ENCODE peak calls at places on chromosomes 4 and X, in six cellular contexts. One of them, this sample, is unnamed. For H3K4me1, the result is how much of the 10 kb centered on the place peaks cover.

GRCh38 chrX:77451041-77451440 is 3.9 kb downstream of the FGF16 start:
- DNase-seq in GM12878: no peak
- DNase-seq in tibial nerve: no peak
- DNase-seq in body of pancreas: no peak
- DNase-seq in HCT116: no peak
- DNase-seq in gastrocnemius medialis: no peak
- DNase-seq in this sample: no peak

GRCh38 chr4:159487284-159487747 is 384.4 kb downstream of the RAPGEF2 start:
- DNase-seq in GM12878: peak
- DNase-seq in tibial nerve: no peak
- DNase-seq in HCT116: peak
- DNase-seq in gastrocnemius medialis: peak
- DNase-seq in body of pancreas: peak
- DNase-seq in this sample: no peak

GRCh38 chr4:61588621-61589020 is 388.5 kb downstream of the ADGRL3 start:
- DNase-seq in GM12878: no peak
- DNase-seq in body of pancreas: no peak
- DNase-seq in tibial nerve: no peak
- DNase-seq in gastrocnemius medialis: no peak
- DNase-seq in HCT116: no peak
- DNase-seq in this sample: no peak

GRCh38 chrX:41695464-41695863 is 6.7 kb downstream of the GPR34 start:
- DNase-seq in tibial nerve: no peak
- DNase-seq in gastrocnemius medialis: no peak
- DNase-seq in body of pancreas: no peak
- DNase-seq in GM12878: no peak
- DNase-seq in HCT116: no peak
- DNase-seq in this sample: no peak

GRCh38 chr4:41145571-41146078 is 68.7 kb downstream of the APBB2 start:
- DNase-seq in body of pancreas: no peak
- DNase-seq in GM12878: peak
- DNase-seq in tibial nerve: no peak
- DNase-seq in gastrocnemius medialis: no peak
- DNase-seq in HCT116: no peak
- DNase-seq in this sample: no peak

GRCh38 chr4:166274136-166274761 is 401.2 kb downstream of the TLL1 start:
- DNase-seq in HCT116: no peak
- DNase-seq in GM12878: no peak
- DNase-seq in gastrocnemius medialis: no peak
- DNase-seq in tibial nerve: no peak
- DNase-seq in body of pancreas: no peak
- DNase-seq in this sample: no peak

GRCh38 chr4:110945600-110945999 is 322.7 kb upstream of the PITX2 start:
- DNase-seq in gastrocnemius medialis: no peak
- DNase-seq in HCT116: no peak
- DNase-seq in tibial nerve: no peak
- DNase-seq in GM12878: no peak
- DNase-seq in body of pancreas: no peak
- DNase-seq in this sample: no peak

GRCh38 chr4:31662951-31663350 is 942.8 kb downstream of the PCDH7 start:
- DNase-seq in tibial nerve: no peak
- DNase-seq in body of pancreas: no peak
- DNase-seq in gastrocnemius medialis: no peak
- DNase-seq in HCT116: no peak
- DNase-seq in GM12878: no peak
- DNase-seq in this sample: no peak

GRCh38 chrX:63250253-63250868 is 100.8 kb downstream of the SPIN4 start:
- DNase-seq in body of pancreas: peak
- DNase-seq in gastrocnemius medialis: peak
- DNase-seq in GM12878: peak
- DNase-seq in tibial nerve: no peak
- DNase-seq in HCT116: peak
- DNase-seq in this sample: no peak

GRCh38 chrX:70079297-70079696 is 17.0 kb downstream of the OTUD6A start:
- DNase-seq in tibial nerve: no peak
- DNase-seq in HCT116: no peak
- DNase-seq in GM12878: no peak
- DNase-seq in body of pancreas: no peak
- DNase-seq in gastrocnemius medialis: no peak
- DNase-seq in this sample: no peak

GRCh38 chr4:140703463-140703862 is 52.7 kb downstream of the TBC1D9 start:
- DNase-seq in tibial nerve: no peak
- DNase-seq in GM12878: no peak
- DNase-seq in HCT116: no peak
- DNase-seq in gastrocnemius medialis: no peak
- DNase-seq in body of pancreas: no peak
- DNase-seq in this sample: no peak

GRCh38 chrX:154028502-154029184 is 8.9 kb upstream of the IRAK1 start:
- DNase-seq in HCT116: no peak
- DNase-seq in tibial nerve: no peak
- DNase-seq in GM12878: no peak
- DNase-seq in gastrocnemius medialis: no peak
- DNase-seq in body of pancreas: no peak
- DNase-seq in this sample: no peak

GRCh38 chrX:65463550-65463949 is 71.0 kb downstream of the LAS1L start:
- DNase-seq in gastrocnemius medialis: no peak
- DNase-seq in tibial nerve: no peak
- DNase-seq in GM12878: no peak
- DNase-seq in body of pancreas: no peak
- DNase-seq in HCT116: no peak
- DNase-seq in this sample: no peak

GRCh38 chr4:169147217-169147616 is 123.5 kb downstream of the SH3RF1 start:
- DNase-seq in body of pancreas: no peak
- DNase-seq in GM12878: no peak
- DNase-seq in tibial nerve: no peak
- DNase-seq in HCT116: peak
- DNase-seq in gastrocnemius medialis: no peak
- DNase-seq in this sample: no peak

GRCh38 chr4:152217896-152218295 is 318.0 kb downstream of the FBXW7 start:
- DNase-seq in GM12878: no peak
- DNase-seq in body of pancreas: no peak
- DNase-seq in tibial nerve: no peak
- DNase-seq in gastrocnemius medialis: no peak
- DNase-seq in HCT116: no peak
- DNase-seq in this sample: no peak

GRCh38 chrX:70437921-70438665 is 6.5 kb upstream of the DLG3 start:
- DNase-seq in gastrocnemius medialis: no peak
- DNase-seq in GM12878: no peak
- DNase-seq in body of pancreas: no peak
- DNase-seq in HCT116: no peak
- DNase-seq in tibial nerve: no peak
- DNase-seq in this sample: no peak

GRCh38 chr4:99735822-99736221 is 78.2 kb upstream of the C4orf54 start:
- DNase-seq in body of pancreas: peak
- DNase-seq in HCT116: no peak
- DNase-seq in GM12878: no peak
- DNase-seq in tibial nerve: no peak
- DNase-seq in gastrocnemius medialis: no peak
- DNase-seq in this sample: no peak

GRCh38 chr4:179695175-179695574 is 2252.9 kb upstream of the AGA start:
- DNase-seq in tibial nerve: no peak
- DNase-seq in HCT116: no peak
- DNase-seq in gastrocnemius medialis: no peak
- DNase-seq in GM12878: no peak
- DNase-seq in body of pancreas: no peak
- DNase-seq in this sample: no peak

GRCh38 chrX:80306007-80306406 is 114.2 kb upstream of the TENT5D start:
- DNase-seq in HCT116: no peak
- DNase-seq in gastrocnemius medialis: no peak
- DNase-seq in body of pancreas: no peak
- DNase-seq in GM12878: no peak
- DNase-seq in tibial nerve: no peak
- DNase-seq in this sample: no peak

GRCh38 chr4:42519803-42520417 is 122.6 kb downstream of the SHISA3 start:
- DNase-seq in body of pancreas: peak
- DNase-seq in HCT116: peak
- DNase-seq in gastrocnemius medialis: no peak
- DNase-seq in GM12878: peak
- DNase-seq in tibial nerve: peak
- DNase-seq in this sample: peak

GRCh38 chr4:44629280-44629866 is 22.1 kb downstream of the YIPF7 start:
- DNase-seq in body of pancreas: peak
- DNase-seq in tibial nerve: no peak
- DNase-seq in GM12878: peak
- DNase-seq in gastrocnemius medialis: no peak
- DNase-seq in HCT116: peak
- DNase-seq in this sample: no peak

GRCh38 chr4:67160409-67160808 is 384.9 kb downstream of the CENPC start:
- DNase-seq in tibial nerve: no peak
- DNase-seq in GM12878: no peak
- DNase-seq in body of pancreas: no peak
- DNase-seq in gastrocnemius medialis: no peak
- DNase-seq in HCT116: no peak
- DNase-seq in this sample: no peak

GRCh38 chr4:75705198-75705712 is 19.1 kb upstream of the USO1 start:
- DNase-seq in GM12878: no peak
- DNase-seq in gastrocnemius medialis: no peak
- DNase-seq in body of pancreas: no peak
- DNase-seq in HCT116: no peak
- DNase-seq in tibial nerve: no peak
- DNase-seq in this sample: no peak

GRCh38 chr4:137531951-137532868 is at the start of gene PCDH18:
- DNase-seq in GM12878: peak
- DNase-seq in gastrocnemius medialis: peak
- DNase-seq in tibial nerve: peak
- DNase-seq in body of pancreas: peak
- DNase-seq in HCT116: no peak
- DNase-seq in this sample: peak

GRCh38 chrX:83469551-83469950 is 38.5 kb upstream of the POU3F4 start:
- DNase-seq in body of pancreas: peak
- DNase-seq in gastrocnemius medialis: no peak
- DNase-seq in GM12878: no peak
- DNase-seq in HCT116: no peak
- DNase-seq in tibial nerve: no peak
- DNase-seq in this sample: no peak

GRCh38 chrX:9285342-9285771 is 179.5 kb upstream of the TBL1X start:
- DNase-seq in HCT116: no peak
- DNase-seq in gastrocnemius medialis: no peak
- DNase-seq in GM12878: no peak
- DNase-seq in tibial nerve: no peak
- DNase-seq in body of pancreas: no peak
- DNase-seq in this sample: no peak

DNA sequence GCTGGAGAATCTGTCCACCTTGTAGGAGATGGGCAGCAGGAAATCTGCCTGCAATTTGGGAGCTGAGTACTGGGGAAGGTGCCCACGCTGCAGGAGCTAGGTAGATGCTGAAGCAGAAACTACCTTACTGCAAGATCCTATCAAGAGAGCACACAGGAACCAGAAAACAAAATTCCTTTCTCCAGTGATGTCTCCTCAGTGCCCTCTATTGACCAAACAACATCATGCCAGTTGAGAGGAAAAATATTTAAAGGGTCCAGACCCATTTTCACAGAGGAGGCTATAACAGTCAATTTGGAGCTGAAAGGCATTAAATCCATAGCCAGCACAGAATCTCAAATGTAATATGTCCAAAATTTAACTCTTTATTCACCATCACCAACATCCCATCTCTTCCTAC is 406.8 kb downstream of the SLITRK2 start:
- DNase-seq in HCT116: no peak
- DNase-seq in body of pancreas: no peak
- DNase-seq in GM12878: no peak
- DNase-seq in gastrocnemius medialis: no peak
- DNase-seq in tibial nerve: no peak
- DNase-seq in this sample: no peak
- TF ChIP-seq CTCF in HCT116: no peak
- TF ChIP-seq CTCF in body of pancreas: no peak
- TF ChIP-seq CTCF in GM12878: peak
- TF ChIP-seq CTCF in gastrocnemius medialis: no peak
- TF ChIP-seq CTCF in tibial nerve: no peak
- TF ChIP-seq CTCF in this sample: no peak

GRCh38 chr4:189322426-189322825 is 618.2 kb upstream of the FRG1 start:
- DNase-seq in body of pancreas: no peak
- DNase-seq in HCT116: no peak
- DNase-seq in gastrocnemius medialis: no peak
- DNase-seq in GM12878: no peak
- DNase-seq in tibial nerve: no peak
- DNase-seq in this sample: no peak
- H3K4me1 ChIP-seq in body of pancreas: under half
- H3K4me1 ChIP-seq in HCT116: under half
- H3K4me1 ChIP-seq in gastrocnemius medialis: under half
- H3K4me1 ChIP-seq in GM12878: under half
- H3K4me1 ChIP-seq in tibial nerve: under half
- H3K4me1 ChIP-seq in this sample: under half

DNA sequence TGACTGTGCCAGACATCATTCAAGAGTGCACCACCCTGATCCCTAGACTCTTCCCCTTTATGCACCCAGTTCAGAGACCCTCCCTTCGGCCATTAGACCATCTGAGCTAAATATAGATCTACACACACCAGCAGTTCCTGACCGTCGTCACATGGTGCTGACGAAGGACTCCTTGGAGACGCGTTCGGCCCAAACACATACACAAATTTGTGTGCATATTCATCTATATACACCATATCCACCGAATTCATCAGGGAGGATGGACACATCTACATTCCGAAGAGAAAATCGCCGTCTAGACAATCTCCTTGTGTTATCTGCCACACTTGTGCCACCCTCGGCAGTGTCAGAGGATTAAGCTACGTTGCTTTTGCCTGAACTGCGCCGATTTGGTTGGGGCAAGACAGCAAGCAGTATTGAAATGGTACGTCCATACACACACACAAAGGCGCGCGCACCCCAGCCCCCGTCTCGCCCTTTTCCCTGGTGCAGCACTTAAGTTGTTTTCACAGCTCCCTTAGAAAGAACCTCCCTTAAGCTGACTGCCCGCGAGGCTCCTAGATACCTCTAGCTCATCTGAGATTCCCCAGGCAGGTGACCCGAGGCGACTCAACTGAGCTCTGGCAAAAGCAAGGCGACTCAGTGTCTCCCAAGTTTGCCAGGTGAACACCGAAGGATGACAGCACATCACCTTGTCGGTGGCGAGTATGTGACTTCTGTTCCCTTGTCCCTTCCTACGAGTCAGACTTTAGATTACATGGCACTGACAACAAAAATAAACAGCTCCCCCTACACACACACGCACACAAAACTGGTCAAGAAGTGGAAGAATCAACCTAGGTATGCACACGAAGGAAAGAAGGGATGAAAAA is 1.0 kb downstream of the RASGEF1B start:
- DNase-seq in gastrocnemius medialis: peak
- DNase-seq in body of pancreas: peak
- DNase-seq in GM12878: no peak
- DNase-seq in HCT116: no peak
- DNase-seq in tibial nerve: peak
- DNase-seq in this sample: peak
- TF ChIP-seq POLR2A in gastrocnemius medialis: peak
- TF ChIP-seq POLR2A in body of pancreas: peak
- TF ChIP-seq POLR2A in GM12878: no peak
- TF ChIP-seq POLR2A in HCT116: no peak
- TF ChIP-seq POLR2A in tibial nerve: peak
- TF ChIP-seq POLR2A in this sample: no peak

DNA sequence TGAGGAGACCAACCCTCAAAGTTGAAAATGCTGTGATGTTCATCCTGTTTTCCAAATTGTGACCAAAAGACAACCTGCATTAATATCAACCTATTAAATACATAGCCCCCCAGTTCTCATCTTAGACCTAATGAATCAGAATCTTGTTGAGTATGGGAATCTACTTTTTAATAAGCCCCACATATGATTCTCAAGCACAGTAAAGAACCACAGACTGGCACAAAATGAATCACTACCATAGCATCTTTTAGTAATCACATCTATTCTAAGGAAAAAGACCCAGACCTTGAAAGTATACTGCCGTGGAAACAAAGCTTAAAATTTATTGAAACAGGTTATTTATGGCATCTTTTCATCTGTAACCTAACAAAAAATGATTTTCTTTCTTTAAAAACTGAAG is 152.9 kb downstream of the STPG2 start:
- DNase-seq in gastrocnemius medialis: no peak
- DNase-seq in HCT116: no peak
- DNase-seq in tibial nerve: no peak
- DNase-seq in GM12878: no peak
- DNase-seq in body of pancreas: no peak
- DNase-seq in this sample: no peak
- TF ChIP-seq CTCF in gastrocnemius medialis: no peak
- TF ChIP-seq CTCF in HCT116: no peak
- TF ChIP-seq CTCF in tibial nerve: no peak
- TF ChIP-seq CTCF in GM12878: no peak
- TF ChIP-seq CTCF in body of pancreas: no peak
- TF ChIP-seq CTCF in this sample: no peak